ENCODE peak calls at places on chromosome 11, in seven cellular contexts. X, J, F, P, G, T and S are unnamed samples.

GRCh38 chr11:110093407-110094297 is 460 bp downstream of the ZC3H12C start:
- DNase-seq in T (peak), P (peak), F (peak), X (no peak), J (peak), G (no peak), S (peak)

GRCh38 chr11:76140912-76141574 is 65.3 kb downstream of the WNT11 start:
- DNase-seq in P (no peak), J (no peak), F (no peak), X (no peak), G (no peak), T (no peak), S (no peak)

GRCh38 chr11:114738954-114739353 is 60.6 kb downstream of the NXPE2 start:
- DNase-seq in X (peak), G (no peak), J (peak), F (peak), T (peak), P (peak), S (peak)

GRCh38 chr11:108025387-108026080 is 16.8 kb downstream of the CUL5 start:
- DNase-seq in F (no peak), J (no peak), P (no peak), T (no peak), X (no peak), G (peak), S (no peak)

GRCh38 chr11:80146231-80146630 is 705.4 kb upstream of the TENM4 start:
- DNase-seq in F (no peak), G (no peak), P (no peak), J (no peak), X (no peak), T (no peak), S (no peak)

GRCh38 chr11:4094348-4095291 is at the start of gene RRM1:
- DNase-seq in P (peak), J (peak), G (peak), T (peak), X (peak), F (peak), S (peak)

GRCh38 chr11:117725048-117725734 is 71.8 kb downstream of the DSCAML1 start:
- DNase-seq in F (no peak), G (no peak), T (no peak), J (peak), X (no peak), P (no peak), S (no peak)

GRCh38 chr11:57482782-57483569 is 22.6 kb downstream of the RTN4RL2 start:
- DNase-seq in J (peak), T (no peak), P (no peak), F (peak), G (no peak), X (no peak), S (no peak)

GRCh38 chr11:41978951-41979350 is 519.5 kb upstream of the LRRC4C start:
- DNase-seq in P (no peak), X (no peak), G (no peak), F (no peak), J (no peak), T (no peak), S (no peak)

GRCh38 chr11:63939351-63939920 is 634 bp downstream of the NAA40 start:
- DNase-seq in G (no peak), F (no peak), J (no peak), P (no peak), T (no peak), X (no peak), S (no peak)

GRCh38 chr11:119433369-119433749 is 10.4 kb upstream of the THY1 start:
- DNase-seq in J (no peak), G (no peak), X (no peak), T (no peak), F (no peak), P (no peak), S (no peak)

GRCh38 chr11:109939176-109939810 is 153.9 kb upstream of the ZC3H12C start:
- DNase-seq in F (no peak), P (peak), G (no peak), X (peak), J (peak), T (peak), S (peak)

GRCh38 chr11:111983187-111983986 is 41.8 kb upstream of the DLAT start:
- DNase-seq in T (peak), P (peak), X (peak), G (no peak), J (no peak), F (peak), S (no peak)

GRCh38 chr11:9206496-9206895 is 58.7 kb downstream of the DENND5A start:
- DNase-seq in F (no peak), X (no peak), T (no peak), P (no peak), J (no peak), G (no peak), S (no peak)

GRCh38 chr11:45371251-45371749 is 85.2 kb upstream of the SYT13 start:
- DNase-seq in F (peak), T (peak), G (no peak), J (peak), X (peak), P (peak), S (peak)

GRCh38 chr11:45369294-45369693 is 83.2 kb upstream of the SYT13 start:
- DNase-seq in J (no peak), P (no peak), F (no peak), G (no peak), X (no peak), T (no peak), S (no peak)

GRCh38 chr11:45366839-45367238 is 80.7 kb upstream of the SYT13 start:
- DNase-seq in P (no peak), T (no peak), G (no peak), X (no peak), J (no peak), F (no peak), S (no peak)

GRCh38 chr11:45366196-45366595 is 80.1 kb upstream of the SYT13 start:
- DNase-seq in J (no peak), T (no peak), F (no peak), G (no peak), X (no peak), P (no peak), S (no peak)

GRCh38 chr11:45368697-45369096 is 82.6 kb upstream of the SYT13 start:
- DNase-seq in G (no peak), J (no peak), P (no peak), X (no peak), F (no peak), T (no peak), S (no peak)
- TF ChIP-seq JUND in G (no peak), J (no peak), P (no peak), X (no peak), F (no peak), T (no peak), S (no peak)

GRCh38 chr11:82734120-82734479 is 436 bp upstream of the FAM181B start:
- DNase-seq in G (no peak), T (no peak), F (no peak), P (no peak), X (no peak), J (no peak), S (no peak)
- TF ChIP-seq JUND in G (no peak), T (no peak), F (no peak), P (no peak), X (no peak), J (no peak), S (no peak)

DNA sequence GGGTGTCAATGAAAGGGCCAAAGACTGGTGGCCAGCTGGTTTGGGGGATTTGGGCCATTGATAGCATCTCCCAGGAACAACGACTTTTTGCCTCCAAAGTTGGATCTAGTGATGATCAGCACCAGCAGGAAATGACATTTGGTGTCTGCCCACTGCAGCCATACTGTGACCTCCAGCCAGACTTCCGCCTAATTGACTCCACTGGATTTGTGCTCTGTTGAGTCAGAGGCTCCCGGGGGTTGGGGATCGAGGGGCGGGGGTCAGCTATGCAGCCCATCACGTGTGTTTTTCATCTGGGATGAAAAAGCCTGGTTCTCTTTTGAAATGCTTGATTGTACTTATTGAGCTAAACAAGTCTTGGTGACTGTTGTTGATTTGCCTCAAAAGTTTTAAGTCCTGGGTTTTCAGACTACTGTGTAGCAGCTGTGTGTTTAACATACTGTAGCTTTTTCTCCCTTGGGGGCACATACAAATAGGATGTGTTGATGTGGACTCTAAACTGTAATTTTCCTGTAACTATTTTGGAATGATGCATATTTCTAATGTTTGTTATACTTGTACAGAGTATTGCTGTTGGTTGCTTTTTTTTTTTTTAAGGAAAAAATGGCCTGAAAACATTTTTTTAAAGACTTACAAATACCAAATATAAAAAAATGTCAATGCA is 46.3 kb upstream of the OR4B1 start:
- DNase-seq in G (no peak), T (no peak), X (no peak), P (no peak), F (no peak), J (no peak), S (no peak)
- TF ChIP-seq JUND in G (no peak), T (no peak), X (no peak), P (no peak), F (no peak), J (no peak), S (no peak)

GRCh38 chr11:70381350-70381749 is 17.0 kb upstream of the CTTN start:
- DNase-seq in P (no peak), G (no peak), J (no peak), F (no peak), T (no peak), X (no peak), S (no peak)

GRCh38 chr11:70383664-70384395 is 14.5 kb upstream of the CTTN start:
- DNase-seq in X (no peak), J (no peak), P (no peak), T (no peak), G (no peak), F (no peak), S (no peak)

GRCh38 chr11:70378506-70379134 is 19.7 kb upstream of the CTTN start:
- DNase-seq in J (no peak), T (no peak), X (no peak), G (no peak), F (no peak), P (no peak), S (no peak)

GRCh38 chr11:70384486-70385152 is 13.7 kb upstream of the CTTN start:
- DNase-seq in P (no peak), F (no peak), X (no peak), J (peak), G (no peak), T (no peak), S (no peak)

GRCh38 chr11:70381872-70382842 is 16.2 kb upstream of the CTTN start:
- DNase-seq in F (no peak), X (no peak), G (no peak), J (no peak), T (peak), P (no peak), S (no peak)
- TF ChIP-seq JUND in F (no peak), X (no peak), G (no peak), J (no peak), T (no peak), P (no peak), S (no peak)

GRCh38 chr11:61961570-61962212 is 5.7 kb downstream of the FTH1 start:
- DNase-seq in G (no peak), T (no peak), X (no peak), P (peak), F (no peak), J (no peak), S (no peak)
- TF ChIP-seq JUND in G (no peak), T (no peak), X (no peak), P (no peak), F (no peak), J (no peak), S (no peak)

GRCh38 chr11:67276821-67277230 is 10.6 kb downstream of the GRK2 start:
- DNase-seq in X (no peak), F (no peak), T (peak), G (no peak), J (no peak), P (no peak), S (no peak)
- TF ChIP-seq JUND in X (no peak), F (no peak), T (no peak), G (no peak), J (no peak), P (no peak), S (no peak)

GRCh38 chr11:13297917-13298356 is 20.3 kb downstream of the BMAL1 start:
- DNase-seq in X (no peak), G (no peak), J (no peak), P (peak), T (no peak), F (no peak), S (no peak)
- TF ChIP-seq JUND in X (no peak), G (no peak), J (no peak), P (no peak), T (no peak), F (no peak), S (no peak)